ENCODE peak calls at places on chromosomes 4 and X, in six cellular contexts. Z is NCI-H1092; H is GM23248; N is retina; E is Caki2; R is activated naive CD8-positive, alpha-beta T cell treated with anti-CD3 and anti-CD28 coated beads, Interleukin-2, amount 50 U/mL, for 24 hours. S is an unnamed sample.

GRCh38 chr4:140673729-140674128 is 82.5 kb downstream of the TBC1D9 start:
- DNase-seq in Z (no peak), H (no peak), N (no peak), E (no peak), R (no peak), S (no peak)

GRCh38 chr4:134708026-134708425 is 506.4 kb upstream of the PABPC4L start:
- DNase-seq in Z (no peak), H (no peak), N (no peak), E (no peak), R (no peak), S (no peak)

GRCh38 chr4:6779667-6780565 is 2.6 kb upstream of the KIAA0232 start:
- DNase-seq in Z (peak), H (peak), N (peak), E (no peak), R (no peak), S (no peak)

GRCh38 chrX:45697591-45697990 is 496.9 kb upstream of the DIPK2B start:
- DNase-seq in Z (no peak), H (peak), N (no peak), E (no peak), R (no peak), S (no peak)

GRCh38 chr4:54094449-54094848 is 5.5 kb upstream of the GSX2 start:
- DNase-seq in Z (no peak), H (no peak), N (peak), E (no peak), R (no peak), S (no peak)

GRCh38 chr4:107931775-107932321 is 499 bp downstream of the CYP2U1 start:
- DNase-seq in Z (no peak), H (no peak), N (peak), E (no peak), R (peak), S (no peak)

GRCh38 chr4:184118516-184118915 is 99.2 kb downstream of the ENPP6 start:
- DNase-seq in Z (no peak), H (no peak), N (no peak), E (no peak), R (no peak), S (no peak)

GRCh38 chr4:101285985-101286384 is 61.3 kb downstream of the PPP3CA start:
- DNase-seq in Z (no peak), H (no peak), N (no peak), E (no peak), R (no peak), S (no peak)

GRCh38 chr4:128565054-128565453 is 244.4 kb upstream of the JADE1 start:
- DNase-seq in Z (no peak), H (no peak), N (no peak), E (no peak), R (no peak), S (no peak)

GRCh38 chr4:113809313-113809712 is 47.8 kb upstream of the CAMK2D start:
- DNase-seq in Z (no peak), H (no peak), N (no peak), E (no peak), R (peak), S (no peak)

GRCh38 chrX:131830400-131831184 is 192.5 kb upstream of the STK26 start:
- DNase-seq in Z (peak), H (peak), N (peak), E (peak), R (peak), S (peak)

GRCh38 chr4:109005523-109005922 is 242.7 kb upstream of the ETNPPL start:
- DNase-seq in Z (no peak), H (peak), N (no peak), E (no peak), R (no peak), S (peak)

GRCh38 chr4:170198742-170199141 is 109.0 kb upstream of the AADAT start:
- DNase-seq in Z (no peak), H (peak), N (no peak), E (no peak), R (no peak), S (no peak)

GRCh38 chrX:101040197-101040596 is 11.7 kb downstream of the TRMT2B start:
- DNase-seq in Z (no peak), H (peak), N (no peak), E (no peak), R (no peak), S (no peak)

GRCh38 chr4:123433573-123433972 is 37.0 kb downstream of the SPRY1 start:
- DNase-seq in Z (no peak), H (no peak), N (no peak), E (no peak), R (no peak), S (no peak)

GRCh38 chr4:83128235-83128929 is 13.9 kb upstream of the PLAC8 start:
- DNase-seq in Z (no peak), H (peak), N (no peak), E (no peak), R (no peak), S (no peak)

GRCh38 chr4:189548484-189549160 is 392.1 kb upstream of the FRG1 start:
- DNase-seq in Z (no peak), H (no peak), N (no peak), E (no peak), R (no peak), S (no peak)

S was measured in kidney epithelial cell.